ENCODE peak calls at places on chromosomes 4 and X, in eight cellular contexts. W is lung, J is pancreas, P is foreskin fibroblast, Y is MCF 10A, D is AG04450, O is type B pancreatic cell, H is AG04449. V is an unnamed sample.

GRCh38 chr4:155759372-155760252 is 791 bp downstream of the GUCY1B1 start:
- DNase-seq in W (peak; percentile 48), J (peak; percentile 77), P (no peak), Y (no peak), D (no peak), O (peak; percentile 73), H (no peak), V (peak; percentile 42)

GRCh38 chr4:59161249-59161648 is 2038.9 kb upstream of the ADGRL3 start:
- DNase-seq in W (no peak), J (no peak), P (no peak), Y (no peak), D (no peak), O (no peak), H (no peak), V (no peak)

GRCh38 chr4:31370866-31371465 is 650.8 kb downstream of the PCDH7 start:
- DNase-seq in W (no peak), J (no peak), P (peak; percentile 3), Y (peak; percentile 73), D (no peak), O (no peak), H (no peak), V (peak; percentile 5)

GRCh38 chr4:71659979-71660378 is 123.9 kb downstream of the GC start:
- DNase-seq in W (no peak), J (no peak), P (no peak), Y (no peak), D (no peak), O (no peak), H (no peak), V (no peak)

GRCh38 chr4:87051121-87051713 is 116.4 kb downstream of the AFF1 start:
- DNase-seq in W (no peak), J (no peak), P (no peak), Y (no peak), D (no peak), O (no peak), H (no peak), V (no peak)

GRCh38 chrX:143648705-143649104 is 12.8 kb upstream of the SLITRK4 start:
- DNase-seq in W (no peak), J (no peak), P (no peak), Y (peak; percentile 69), D (no peak), O (no peak), H (no peak), V (peak; percentile 12)

GRCh38 chrX:40207626-40208025 is 109.9 kb upstream of the BCOR start:
- DNase-seq in W (no peak), J (no peak), P (peak; percentile 14), Y (peak; percentile 14), D (no peak), O (no peak), H (no peak), V (no peak)

GRCh38 chr4:182876427-182876826 is 40.8 kb downstream of the DCTD start:
- DNase-seq in W (no peak), J (no peak), P (no peak), Y (no peak), D (no peak), O (no peak), H (no peak), V (no peak)

GRCh38 chrX:139933904-139934303 is 1.1 kb upstream of the ATP11C start:
- DNase-seq in W (no peak), J (no peak), P (no peak), Y (no peak), D (no peak), O (no peak), H (no peak), V (no peak)

GRCh38 chr4:21366312-21366711 is 582.3 kb downstream of the KCNIP4 start:
- DNase-seq in W (no peak), J (no peak), P (no peak), Y (no peak), D (no peak), O (no peak), H (no peak), V (no peak)

GRCh38 chr4:911221-911751 is 20.8 kb downstream of the GAK start:
- DNase-seq in W (no peak), J (peak; percentile 54), P (no peak), Y (no peak), D (no peak), O (no peak), H (no peak), V (no peak)

GRCh38 chr4:145437466-145437865 is 44.2 kb upstream of the SMAD1 start:
- DNase-seq in W (no peak), J (no peak), P (no peak), Y (no peak), D (no peak), O (no peak), H (no peak), V (no peak)

GRCh38 chr4:83852085-83852451 is 316.2 kb downstream of the GPAT3 start:
- DNase-seq in W (no peak), J (no peak), P (peak; percentile 67), Y (peak; percentile 28), D (peak; percentile 52), O (no peak), H (peak; percentile 36), V (no peak)

GRCh38 chr4:80423553-80424224 is 88.2 kb downstream of the CFAP299 start:
- DNase-seq in W (no peak), J (no peak), P (no peak), Y (no peak), D (no peak), O (no peak), H (no peak), V (no peak)

GRCh38 chr4:64582492-64582891 is 173.2 kb upstream of the TECRL start:
- DNase-seq in W (no peak), J (no peak), P (no peak), Y (no peak), D (no peak), O (no peak), H (no peak), V (no peak)

GRCh38 chr4:71241467-71242401 is 97.1 kb upstream of the SLC4A4 start:
- DNase-seq in W (peak; percentile 59), J (no peak), P (no peak), Y (peak; percentile 18), D (no peak), O (no peak), H (no peak), V (no peak)

GRCh38 chr4:68385267-68385666 is 35.4 kb upstream of the YTHDC1 start:
- DNase-seq in W (no peak), J (no peak), P (no peak), Y (no peak), D (no peak), O (no peak), H (no peak), V (no peak)

GRCh38 chrX:15750611-15751159 is 12.6 kb downstream of the CA5B start:
- DNase-seq in W (no peak), J (no peak), P (no peak), Y (no peak), D (no peak), O (no peak), H (no peak), V (no peak)

GRCh38 chr4:100591156-100591876 is 73.5 kb upstream of the EMCN start:
- DNase-seq in W (peak; percentile 68), J (peak; percentile 79), P (no peak), Y (no peak), D (no peak), O (no peak), H (no peak), V (no peak)

DNA sequence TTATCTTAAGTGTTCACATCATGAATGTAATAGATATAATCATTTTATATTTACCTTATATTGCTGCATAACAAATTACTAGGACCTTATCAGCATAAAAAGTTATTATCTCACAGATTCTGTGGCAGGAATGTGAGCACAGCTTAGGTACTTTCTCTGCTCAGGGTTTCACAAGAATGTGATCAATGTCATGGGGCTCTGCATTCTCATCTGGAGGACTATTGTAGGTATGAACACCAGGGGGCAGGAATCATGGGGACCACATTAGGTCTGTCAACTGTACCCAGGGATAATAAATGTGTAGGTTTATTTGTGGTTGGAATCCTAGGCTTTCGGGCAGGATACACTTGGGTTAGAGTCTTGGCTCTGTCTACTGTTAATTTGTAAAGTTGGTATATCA is 519.2 kb downstream of the ARAP2 start:
- DNase-seq in W (no peak), J (no peak), P (no peak), Y (peak; percentile 3), D (no peak), O (no peak), H (no peak), V (no peak)
- TF ChIP-seq CTCF in W (no peak), J (no peak), P (no peak), Y (no peak), D (no peak), O (peak; percentile 32), H (no peak), V (peak; percentile 49)

DNA sequence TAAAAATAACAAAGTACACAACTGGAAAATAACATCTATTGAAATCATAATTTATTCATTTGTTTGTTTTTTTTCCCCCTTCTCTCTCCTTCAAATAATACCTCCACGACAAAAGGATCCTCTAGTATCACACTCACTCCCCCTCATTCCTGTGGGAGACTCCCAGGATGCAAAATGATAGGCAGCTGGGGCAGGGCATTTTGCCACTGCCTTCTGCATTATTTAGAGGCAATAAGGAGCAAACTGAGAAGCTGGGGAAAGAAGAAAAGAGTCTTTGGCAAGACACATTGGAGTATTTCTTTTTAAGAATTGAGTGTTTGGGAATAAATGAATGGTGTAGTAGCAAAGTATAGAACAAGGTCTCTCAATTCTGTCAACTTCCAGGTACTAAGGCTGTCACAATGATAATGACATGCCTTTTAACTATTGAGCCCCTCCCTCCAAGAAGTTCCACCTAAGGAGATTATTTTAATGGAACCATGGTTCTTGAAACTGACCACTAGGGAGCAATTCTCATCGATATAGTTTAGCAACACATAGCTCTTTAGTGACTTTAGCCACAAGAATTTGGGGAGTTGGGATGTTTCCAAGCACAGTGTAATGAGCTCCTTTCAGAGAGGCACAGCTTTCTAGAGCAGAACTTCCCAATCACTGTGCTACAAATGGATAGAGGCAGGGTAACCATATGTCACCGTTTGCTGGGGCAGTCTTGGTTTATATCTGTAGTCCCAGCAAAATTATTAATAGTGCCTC is 303.3 kb downstream of the FRMPD4 start:
- DNase-seq in W (no peak), J (no peak), P (peak; percentile 77), Y (peak; percentile 78), D (peak; percentile 63), O (no peak), H (peak; percentile 56), V (no peak)
- TF ChIP-seq CTCF in W (no peak), J (no peak), P (peak; percentile 9), Y (no peak), D (peak; percentile 42), O (no peak), H (peak; percentile 14), V (no peak)

GRCh38 chr4:172666711-172667368 is 501.8 kb upstream of the GALNT7 start:
- DNase-seq in W (no peak), J (no peak), P (peak; percentile 5), Y (peak; percentile 56), D (no peak), O (no peak), H (no peak), V (no peak)
- TF ChIP-seq CTCF in W (no peak), J (no peak), P (no peak), Y (peak; percentile 21), D (no peak), O (peak; percentile 20), H (no peak), V (no peak)

GRCh38 chr4:134756456-134756855 is 554.9 kb upstream of the PABPC4L start:
- DNase-seq in W (no peak), J (no peak), P (no peak), Y (no peak), D (no peak), O (no peak), H (no peak), V (no peak)

DNA sequence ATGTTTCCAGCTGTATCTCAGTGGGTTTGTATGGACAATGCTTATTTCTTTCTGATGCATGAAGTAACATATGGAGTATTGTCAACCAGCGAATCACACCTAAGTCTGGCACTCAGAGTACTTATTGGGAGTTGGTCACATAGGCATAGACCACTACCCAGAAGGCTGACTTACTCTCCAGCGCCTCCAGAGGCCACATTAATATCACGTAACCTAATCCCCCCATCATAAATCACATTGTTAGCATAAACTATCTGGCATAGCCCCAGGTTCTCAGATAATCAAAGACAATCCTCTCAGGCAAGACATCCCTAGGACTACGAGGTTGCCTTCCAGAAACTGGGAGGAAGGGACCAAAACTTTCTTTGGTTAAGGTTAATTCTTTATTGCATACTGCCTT is 560.5 kb upstream of the PABPC4L start:
- DNase-seq in W (no peak), J (no peak), P (no peak), Y (peak; percentile 4), D (no peak), O (no peak), H (no peak), V (no peak)
- TF ChIP-seq CTCF in W (no peak), J (no peak), P (no peak), Y (no peak), D (peak; percentile 6), O (peak; percentile 44), H (no peak), V (no peak)

V was measured in endothelial cell.